ENCODE peak calls at places on chromosomes 11 and 22, in eight cellular contexts. Z is cardiac fibroblast; R is CD8-positive, alpha-beta T cell; L is spleen; O is heart right ventricle; F is thyroid gland; K is HFF-Myc; P is heart left ventricle. M is an unnamed sample.

GRCh38 chr11:62980133-62980760 is 4.5 kb downstream of the SLC22A6 start:
- DNase-seq in Z (peak; percentile 7), O (no peak), K (no peak), P (no peak), F (no peak), R (no peak), L (no peak), M (no peak)

GRCh38 chr11:47788181-47788580 is 21.0 kb upstream of the FNBP4 start:
- DNase-seq in L (no peak), P (no peak), Z (no peak), R (no peak), F (no peak), O (no peak), K (no peak), M (no peak)

GRCh38 chr22:25689631-25690030 is 52.4 kb upstream of the MYO18B start:
- DNase-seq in K (no peak), R (no peak), P (no peak), L (no peak), O (no peak), F (no peak), Z (no peak), M (no peak)

GRCh38 chr11:59680287-59681154 is 11.7 kb upstream of the PATL1 start:
- DNase-seq in R (peak; percentile 36), O (peak; percentile 42), F (peak; percentile 77), K (no peak), P (peak; percentile 56), L (peak; percentile 79), Z (peak; percentile 92), M (peak; percentile 67)

GRCh38 chr11:60918941-60919275 is 5.0 kb downstream of the TMEM109 start:
- DNase-seq in O (no peak), R (no peak), L (no peak), Z (peak; percentile 19), F (no peak), P (no peak), K (no peak), M (no peak)

GRCh38 chr22:42716221-42716620 is 4.4 kb downstream of the A4GALT start:
- DNase-seq in P (no peak), R (no peak), K (no peak), L (no peak), O (no peak), Z (no peak), F (no peak), M (no peak)

GRCh38 chr11:12144306-12145174 is 34.1 kb downstream of the MICAL2 start:
- DNase-seq in F (no peak), K (no peak), O (no peak), L (peak; percentile 27), Z (no peak), R (no peak), P (no peak), M (no peak)

GRCh38 chr11:73521621-73522020 is 76.3 kb downstream of the FAM168A start:
- DNase-seq in P (no peak), K (no peak), F (no peak), Z (no peak), R (no peak), O (no peak), L (no peak), M (peak; percentile 33)

DNA sequence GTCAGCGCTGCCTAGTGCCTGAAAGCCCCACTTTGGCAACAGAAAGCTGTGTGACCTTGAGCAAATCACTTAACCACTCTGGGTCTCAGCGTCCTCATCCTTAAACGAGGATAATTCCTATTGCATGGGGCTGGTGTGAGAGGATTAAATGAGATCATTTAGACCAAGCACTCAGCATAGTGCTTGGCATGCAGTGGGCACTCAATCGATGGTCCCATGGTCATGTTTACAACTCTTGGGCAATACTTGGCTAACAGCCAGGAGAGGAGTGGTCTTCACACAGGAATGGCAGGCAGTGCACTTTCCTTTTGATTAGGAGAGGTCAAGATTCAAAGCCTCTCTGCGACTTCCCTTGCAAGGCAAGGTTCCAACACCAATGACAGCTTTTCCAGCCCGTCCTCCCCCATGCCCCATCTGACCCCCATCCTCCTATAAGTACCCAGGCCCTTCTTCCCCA is 14.1 kb downstream of the TNKS1BP1 start:
- DNase-seq in F (peak; percentile 70), O (no peak), P (no peak), Z (peak; percentile 74), K (no peak), R (no peak), L (no peak), M (no peak)
- H3K4me3 ChIP-seq in F (no peak overlapping the region), O (peak overlapping the region; percentile 42), P (peak overlapping the region; percentile 33), Z (peak overlapping the region; percentile 45), K (peak overlapping the region; percentile 40), R (no peak overlapping the region), L (peak overlapping the region; percentile 26), M (peak overlapping the region; percentile 52)

GRCh38 chr11:121422675-121423074 is 29.4 kb upstream of the SORL1 start:
- DNase-seq in Z (no peak), O (no peak), F (no peak), K (no peak), P (no peak), L (no peak), R (no peak), M (no peak)

GRCh38 chr11:121431820-121432526 is 20.1 kb upstream of the SORL1 start:
- DNase-seq in P (no peak), Z (no peak), O (no peak), F (no peak), L (no peak), K (no peak), R (no peak), M (no peak)

GRCh38 chr11:121429556-121429955 is 22.6 kb upstream of the SORL1 start:
- DNase-seq in F (no peak), K (no peak), O (no peak), R (no peak), Z (no peak), L (no peak), P (no peak), M (no peak)

GRCh38 chr11:121425818-121426217 is 26.3 kb upstream of the SORL1 start:
- DNase-seq in L (no peak), R (no peak), K (no peak), F (no peak), P (no peak), O (no peak), Z (no peak), M (no peak)

GRCh38 chr11:121426476-121427454 is 25.3 kb upstream of the SORL1 start:
- DNase-seq in K (no peak), O (peak; percentile 30), L (peak; percentile 93), Z (no peak), P (peak; percentile 49), F (peak; percentile 63), R (peak; percentile 53), M (no peak)
- TF ChIP-seq CTCF in K (no peak), O (no peak), L (no peak), Z (no peak), P (peak; percentile 23), F (no peak), R (peak; percentile 11), M (no peak)

GRCh38 chr11:93662177-93662575 is 694 bp downstream of the CEP295 start:
- DNase-seq in Z (no peak), R (no peak), P (no peak), O (no peak), K (no peak), F (no peak), L (no peak), M (no peak)

GRCh38 chr11:93659216-93659615 is 2.3 kb upstream of the CEP295 start:
- DNase-seq in K (no peak), R (no peak), O (no peak), F (no peak), L (no peak), Z (no peak), P (no peak), M (no peak)

GRCh38 chr11:93668171-93668570 is 6.7 kb downstream of the CEP295 start:
- DNase-seq in F (no peak), R (no peak), K (no peak), L (no peak), O (no peak), P (no peak), Z (no peak), M (peak; percentile 50)

GRCh38 chr11:93659841-93660240 is 1.6 kb upstream of the CEP295 start:
- DNase-seq in L (no peak), Z (no peak), R (no peak), O (no peak), K (no peak), F (no peak), P (no peak), M (no peak)

DNA sequence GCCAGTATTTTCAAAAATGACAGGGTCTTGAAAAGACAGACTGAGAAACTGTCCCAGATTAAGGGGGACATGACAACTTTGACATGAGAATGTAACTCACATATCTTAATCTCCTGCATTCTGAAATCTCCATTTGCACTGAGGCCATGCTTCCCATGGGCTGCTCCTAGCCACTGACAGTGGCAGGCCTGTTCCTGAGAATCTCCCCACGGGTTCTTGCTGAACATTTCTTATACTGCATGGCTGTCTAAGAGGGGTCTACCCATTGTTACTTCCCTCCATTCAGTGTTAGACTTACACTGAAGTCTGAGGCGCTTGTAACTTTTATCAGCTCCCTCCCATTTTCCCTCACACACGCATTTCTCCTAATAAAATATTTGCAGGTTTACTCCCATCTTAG is 1.5 kb downstream of the CEP295 start:
- DNase-seq in F (no peak), R (no peak), O (no peak), Z (no peak), P (no peak), L (no peak), K (no peak), M (no peak)
- H3K4me3 ChIP-seq in F (no peak overlapping the region), R (no peak overlapping the region), O (no peak overlapping the region), Z (no peak overlapping the region), P (no peak overlapping the region), L (no peak overlapping the region), K (peak overlapping the region; percentile 89), M (no peak overlapping the region)

GRCh38 chr22:20857838-20858614 is 585 bp downstream of the PI4KA start:
- DNase-seq in L (peak; percentile 96), F (peak; percentile 68), O (peak; percentile 87), Z (peak; percentile 90), P (peak; percentile 91), R (peak; percentile 74), K (peak; percentile 25), M (peak; percentile 76)

GRCh38 chr22:20862540-20862939 is 3.7 kb downstream of the SNAP29 start:
- DNase-seq in Z (no peak), O (no peak), F (no peak), R (no peak), K (no peak), L (no peak), P (no peak), M (no peak)

GRCh38 chr22:20859615-20860014 is 808 bp downstream of the SNAP29 start:
- DNase-seq in K (no peak), Z (no peak), L (no peak), F (no peak), R (no peak), P (no peak), O (no peak), M (no peak)

GRCh38 chr22:20857247-20857643 is 1.4 kb downstream of the PI4KA start:
- DNase-seq in L (no peak), Z (no peak), P (no peak), R (no peak), K (no peak), F (no peak), O (no peak), M (no peak)

DNA sequence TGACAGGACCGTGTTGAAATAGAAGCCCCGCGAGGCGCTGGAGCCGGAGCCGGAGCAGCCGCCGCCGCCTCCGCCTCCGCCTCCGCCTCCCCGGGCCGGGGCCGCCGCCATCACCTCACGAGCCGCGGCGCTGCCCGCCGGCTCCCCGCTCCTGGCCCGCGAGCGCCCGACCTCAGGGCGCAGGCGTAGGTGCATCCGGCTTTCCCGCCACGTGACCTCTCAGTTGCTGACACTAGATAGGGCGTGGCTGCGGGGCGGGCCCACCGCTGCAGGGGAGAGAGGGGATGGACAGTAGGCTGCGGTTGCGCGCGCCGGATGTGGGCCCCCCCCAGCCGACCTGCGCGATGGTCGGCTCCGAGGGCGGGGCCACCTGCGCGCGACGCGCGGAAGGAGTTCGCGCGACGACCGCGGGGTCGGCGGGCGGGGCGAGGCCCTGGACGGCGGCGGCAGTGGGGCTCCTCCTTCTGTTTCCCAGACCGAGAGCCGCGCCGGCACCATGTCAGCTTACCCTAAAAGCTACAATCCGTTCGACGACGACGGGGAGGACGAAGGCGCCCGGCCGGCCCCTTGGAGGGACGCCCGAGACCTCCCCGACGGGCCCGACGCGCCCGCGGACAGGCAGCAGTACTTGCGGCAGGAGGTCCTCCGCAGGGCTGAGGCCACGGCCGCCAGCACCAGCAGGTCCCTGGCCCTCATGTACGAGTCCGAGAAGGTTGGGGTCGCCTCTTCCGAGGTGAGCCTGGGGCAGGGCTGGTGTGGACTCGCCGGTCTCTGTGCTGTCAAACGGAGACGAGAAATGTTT is at the start of the genes PI4KA and SNAP29:
- DNase-seq in P (peak; percentile 99), O (peak; percentile 99), Z (peak; percentile 99), R (peak; percentile 98), L (peak; percentile 100), F (peak; percentile 100), K (peak; percentile 91), M (peak; percentile 92)
- TF ChIP-seq CTCF in P (no peak), O (no peak), Z (no peak), R (no peak), L (peak; percentile 31), F (no peak), K (no peak), M (no peak)